ENCODE peak calls at places on chromosomes 1 and 21, in four cellular contexts. W is colonic mucosa, I is thoracic aorta, Q is tibial nerve. N is an unnamed sample.

GRCh38 chr1:187157115-187157514 is 328.4 kb downstream of the PLA2G4A start:
- DNase-seq in W (no peak), I (no peak), Q (no peak), N (no peak)

GRCh38 chr1:16237343-16237830 is 404 bp upstream of the CPLANE2 start:
- DNase-seq in W (no peak), I (no peak), Q (no peak), N (no peak)

GRCh38 chr1:84510668-84511067 is 4.3 kb upstream of the GNG5 start:
- DNase-seq in W (no peak), I (no peak), Q (no peak), N (no peak)

GRCh38 chr21:28150778-28151177 is 841.9 kb downstream of the LTN1 start:
- DNase-seq in W (no peak), I (no peak), Q (no peak), N (no peak)

GRCh38 chr1:162732566-162733335 is 57.8 kb upstream of the HSD17B7 start:
- DNase-seq in W (peak), I (no peak), Q (no peak), N (no peak)

GRCh38 chr1:50873458-50874187 is 86.4 kb downstream of the FAF1 start:
- DNase-seq in W (peak), I (no peak), Q (peak), N (peak)

GRCh38 chr1:8347635-8348034 is 29.7 kb downstream of the SLC45A1 start:
- DNase-seq in W (no peak), I (no peak), Q (no peak), N (no peak)

GRCh38 chr1:30318864-30319718 is 404.3 kb downstream of the MATN1 start:
- DNase-seq in W (no peak), I (no peak), Q (no peak), N (peak)

GRCh38 chr1:23214640-23215039 is 2.7 kb downstream of the HTR1D start:
- DNase-seq in W (no peak), I (no peak), Q (no peak), N (no peak)

GRCh38 chr1:174217787-174218574 is 58.7 kb downstream of the RABGAP1L start:
- DNase-seq in W (no peak), I (no peak), Q (no peak), N (no peak)

GRCh38 chr1:193140254-193140653 is 18.4 kb downstream of the CDC73 start:
- DNase-seq in W (no peak), I (no peak), Q (no peak), N (no peak)

GRCh38 chr1:89616844-89617627 is 15.9 kb upstream of the LRRC8C start:
- DNase-seq in W (no peak), I (no peak), Q (no peak), N (no peak)

GRCh38 chr1:228919919-228920318 is 184.6 kb downstream of the RHOU start:
- DNase-seq in W (no peak), I (no peak), Q (no peak), N (no peak)

GRCh38 chr1:186888367-186888766 is 59.6 kb downstream of the PLA2G4A start:
- DNase-seq in W (no peak), I (no peak), Q (no peak), N (no peak)

GRCh38 chr21:37159949-37160348 is 86.9 kb downstream of the TTC3 start:
- DNase-seq in W (no peak), I (no peak), Q (no peak), N (no peak)

GRCh38 chr1:3105167-3105863 is 36.3 kb downstream of the PRDM16 start:
- DNase-seq in W (no peak), I (no peak), Q (no peak), N (no peak)

GRCh38 chr1:66951513-66951912 is 26.7 kb downstream of the MIER1 start:
- DNase-seq in W (no peak), I (no peak), Q (no peak), N (no peak)

GRCh38 chr21:32666258-32666657 is 54.1 kb upstream of the CFAP298 start:
- DNase-seq in W (no peak), I (no peak), Q (no peak), N (no peak)

GRCh38 chr1:79255421-79255820 is 248.9 kb upstream of the ADGRL4 start:
- DNase-seq in W (no peak), I (no peak), Q (no peak), N (no peak)

GRCh38 chr1:236018885-236019453 is 45.9 kb downstream of the NID1 start:
- DNase-seq in W (peak), I (no peak), Q (peak), N (peak)

GRCh38 chr1:235417101-235417697 is 50.0 kb downstream of the TBCE start:
- DNase-seq in W (peak), I (no peak), Q (peak), N (peak)

GRCh38 chr1:209633335-209633997 is 18.8 kb downstream of the LAMB3 start:
- DNase-seq in W (no peak), I (no peak), Q (no peak), N (no peak)

GRCh38 chr1:53420331-53420730 is 38.9 kb upstream of the DMRTB1 start:
- DNase-seq in W (no peak), I (no peak), Q (no peak), N (no peak)

GRCh38 chr1:221439008-221439733 is 302.7 kb downstream of the DUSP10 start:
- DNase-seq in W (no peak), I (no peak), Q (no peak), N (no peak)

GRCh38 chr1:5640845-5641244 is 351.4 kb downstream of the NPHP4 start:
- DNase-seq in W (no peak), I (no peak), Q (no peak), N (peak)

GRCh38 chr1:23559985-23560755 is 869 bp upstream of the ID3 start:
- DNase-seq in W (no peak), I (no peak), Q (no peak), N (no peak)

GRCh38 chr1:61570191-61570590 is 154.8 kb downstream of the TM2D1 start:
- DNase-seq in W (no peak), I (no peak), Q (no peak), N (no peak)

GRCh38 chr1:247118946-247119446 is 14.8 kb upstream of the ZNF669 start:
- DNase-seq in W (no peak), I (no peak), Q (no peak), N (no peak)

GRCh38 chr1:161140755-161141400 is 8.4 kb upstream of the DEDD start:
- DNase-seq in W (no peak), I (no peak), Q (no peak), N (no peak)

GRCh38 chr1:201376464-201377374 is 761 bp downstream of the TNNT2 start:
- DNase-seq in W (peak), I (no peak), Q (no peak), N (peak)

GRCh38 chr1:210588357-210588756 is 259.7 kb downstream of the HHAT start:
- DNase-seq in W (no peak), I (no peak), Q (no peak), N (no peak)

GRCh38 chr1:91754348-91754747 is 131.6 kb downstream of the TGFBR3 start:
- DNase-seq in W (no peak), I (no peak), Q (no peak), N (no peak)

GRCh38 chr1:220430059-220430458 is 97.9 kb upstream of the MARK1 start:
- DNase-seq in W (no peak), I (no peak), Q (no peak), N (no peak)

GRCh38 chr1:231318568-231318967 is 19.1 kb downstream of the EXOC8 start:
- DNase-seq in W (no peak), I (no peak), Q (no peak), N (no peak)

GRCh38 chr21:45064618-45065399 is 9.6 kb upstream of the ADARB1 start:
- DNase-seq in W (no peak), I (no peak), Q (no peak), N (no peak)

GRCh38 chr1:223030871-223031270 is 112.2 kb downstream of the TLR5 start:
- DNase-seq in W (no peak), I (no peak), Q (no peak), N (no peak)

GRCh38 chr1:223033658-223034057 is 109.4 kb downstream of the TLR5 start:
- DNase-seq in W (no peak), I (no peak), Q (no peak), N (no peak)

GRCh38 chr1:223029985-223030769 is 112.9 kb downstream of the TLR5 start:
- DNase-seq in W (no peak), I (no peak), Q (no peak), N (no peak)

GRCh38 chr1:223034270-223034798 is 108.7 kb downstream of the TLR5 start:
- DNase-seq in W (no peak), I (no peak), Q (no peak), N (no peak)

DNA sequence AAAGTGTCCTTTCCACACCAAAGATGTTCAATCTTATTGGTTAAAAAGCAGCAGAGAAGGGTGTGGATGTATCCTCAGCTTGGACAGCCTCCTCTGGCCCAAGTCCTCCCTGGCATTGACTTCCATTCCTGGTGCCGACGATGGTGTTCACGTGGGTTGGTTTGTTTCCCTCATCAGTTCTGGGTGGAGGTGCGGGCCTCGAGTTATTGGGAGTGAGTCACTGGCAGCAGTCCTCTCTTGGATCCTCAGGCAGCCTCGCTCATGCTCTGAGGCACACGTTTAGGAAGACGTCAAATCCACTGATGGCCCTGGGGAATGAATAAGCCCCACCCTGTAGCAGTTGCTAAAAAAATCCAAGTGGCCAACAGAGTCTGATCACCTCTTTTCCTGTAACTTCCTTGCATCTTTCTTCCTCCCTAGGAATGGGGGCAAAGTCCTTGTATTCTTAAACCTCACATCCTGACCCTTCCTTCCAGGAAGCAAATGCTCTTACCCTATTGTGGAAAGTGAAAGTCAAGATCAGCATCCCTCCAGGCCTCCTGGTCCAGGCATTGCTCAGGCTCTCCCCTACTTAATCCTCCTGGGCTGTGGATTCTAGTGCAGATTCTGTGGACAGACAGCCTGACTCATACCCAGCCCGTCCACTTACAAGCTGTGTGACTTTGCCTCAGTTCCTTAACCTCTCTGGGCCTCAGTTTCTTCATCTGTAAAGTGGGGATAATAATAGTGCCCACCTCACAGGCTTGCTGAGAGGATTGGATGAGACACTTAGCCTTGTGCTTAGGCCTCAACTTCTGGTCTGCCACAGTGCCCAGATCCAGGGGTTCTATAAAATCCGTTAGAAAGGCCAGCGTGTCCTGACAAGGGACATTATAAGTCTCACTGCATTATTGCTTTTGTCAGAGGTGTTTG is 111.1 kb downstream of the TLR5 start:
- DNase-seq in W (peak), I (no peak), Q (peak), N (no peak)
- H3K27ac ChIP-seq in W (no peak), I (peak), Q (peak), N (no peak)

DNA sequence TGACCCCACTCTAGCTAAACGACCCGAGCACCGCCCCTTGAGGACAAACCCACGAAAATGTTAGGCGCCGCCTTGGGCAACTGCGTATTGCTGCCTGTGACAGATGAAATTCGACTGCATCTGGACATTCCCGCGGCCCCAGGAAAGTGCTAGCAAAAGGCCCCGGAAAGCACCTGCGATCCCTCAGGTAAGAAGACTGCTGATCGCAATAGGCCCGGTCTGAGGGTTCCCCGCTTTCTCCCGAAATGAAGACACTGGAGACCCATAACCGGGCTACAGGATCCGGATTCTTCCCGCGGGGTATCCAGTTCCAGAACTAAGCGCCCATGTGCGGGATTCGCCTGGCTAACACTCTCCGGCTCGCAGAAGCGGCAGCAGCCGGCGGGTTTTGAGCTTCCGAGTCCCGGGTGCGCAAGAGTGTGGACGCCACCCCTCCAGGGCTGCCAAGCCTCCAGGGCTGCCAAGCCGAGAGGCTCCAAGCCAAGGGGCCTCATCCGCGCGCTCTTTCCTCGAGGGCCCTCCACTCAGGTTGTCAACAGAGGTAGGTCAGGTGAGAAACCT is 157.9 kb upstream of the NBPF11 start:
- DNase-seq in W (no peak), I (no peak), Q (no peak), N (no peak)
- H3K4me3 ChIP-seq in W (no peak), I (no peak), Q (no peak), N (no peak)

GRCh38 chr1:155912056-155912536 is 947 bp upstream of the RIT1 start:
- DNase-seq in W (peak), I (no peak), Q (no peak), N (peak)
- TF ChIP-seq CTCF in W (no peak), I (no peak), Q (no peak), N (no peak)

GRCh38 chr1:32331549-32331948 is 4.5 kb downstream of the MARCKSL1 start:
- DNase-seq in W (no peak), I (no peak), Q (no peak), N (no peak)

GRCh38 chr1:32330558-32331127 is 5.4 kb downstream of the MARCKSL1 start:
- DNase-seq in W (no peak), I (no peak), Q (no peak), N (no peak)

GRCh38 chr1:32327204-32327603 is 8.8 kb downstream of the MARCKSL1 start:
- DNase-seq in W (no peak), I (no peak), Q (no peak), N (no peak)

GRCh38 chr1:32332290-32333079 is 3.5 kb downstream of the MARCKSL1 start:
- DNase-seq in W (peak), I (no peak), Q (no peak), N (no peak)

DNA sequence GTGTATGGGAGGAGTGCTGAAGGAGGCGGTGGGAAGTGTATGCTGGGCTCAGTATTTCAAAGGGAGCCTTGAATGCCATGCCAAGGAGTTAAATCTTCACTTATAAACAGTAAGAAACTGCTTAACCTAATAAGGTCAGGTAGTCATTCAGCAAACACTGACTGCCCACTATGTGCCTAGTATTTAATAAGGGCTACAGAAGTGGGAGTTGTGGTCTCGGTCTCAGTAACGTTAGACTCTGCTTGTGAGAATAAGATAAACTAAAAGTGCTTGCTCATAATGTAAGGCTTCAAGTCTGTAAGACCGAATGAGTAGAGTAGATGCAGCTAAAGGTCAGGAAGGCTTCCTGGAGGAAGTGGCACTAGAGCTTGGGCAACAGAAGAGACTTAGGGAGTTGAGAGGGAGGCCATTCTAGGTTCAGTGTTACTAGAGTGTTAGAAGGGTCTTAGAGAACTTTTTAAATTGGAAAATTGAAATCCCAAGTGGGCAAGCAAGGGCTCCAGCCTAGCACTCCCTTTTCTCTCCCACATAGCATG is 6.0 kb downstream of the MARCKSL1 start:
- DNase-seq in W (no peak), I (no peak), Q (no peak), N (no peak)
- H3K27ac ChIP-seq in W (no peak), I (no peak), Q (no peak), N (no peak)